ENCODE peak calls at places on chromosomes 12 and 14, in seven cellular contexts. K is tibial artery; U is astrocyte of the spinal cord; W is neural crest cell; L is activated CD4-positive, alpha-beta T cell treated with anti-CD3 and anti-CD28 coated beads, Interleukin-2, amount 50 U/mL, for 4 hours; Z is fibroblast of the conjunctiva; S is activated naive CD8-positive, alpha-beta T cell treated with anti-CD3 and anti-CD28 coated beads, Interleukin-2, amount 50 U/mL, for 24 hours. M is an unnamed sample.

GRCh38 chr12:67082221-67082620 is 186.9 kb upstream of the CAND1 start:
- DNase-seq in Z (no peak), U (no peak), S (no peak), K (no peak), W (no peak), L (no peak), M (no peak)

GRCh38 chr14:71713061-71713850 is 219.0 kb upstream of the RGS6 start:
- DNase-seq in K (no peak), Z (no peak), U (peak; percentile 49), W (peak; percentile 4), S (no peak), L (no peak), M (no peak)

GRCh38 chr12:131616316-131617098 is 94.4 kb upstream of the SFSWAP start:
- DNase-seq in S (no peak), L (no peak), K (no peak), Z (no peak), U (no peak), W (no peak), M (no peak)

GRCh38 chr12:31245822-31246469 is 80.0 kb downstream of the SINHCAF start:
- DNase-seq in W (no peak), U (no peak), L (no peak), K (no peak), S (no peak), Z (no peak), M (no peak)

GRCh38 chr14:75837151-75837787 is 144.5 kb downstream of the TGFB3 start:
- DNase-seq in K (no peak), U (no peak), W (no peak), S (no peak), Z (no peak), L (no peak), M (no peak)

GRCh38 chr12:34597548-34598351 is 575.5 kb downstream of the ALG10 start:
- DNase-seq in L (no peak), K (no peak), Z (no peak), S (no peak), U (no peak), W (no peak), M (no peak)

GRCh38 chr12:20946732-20947131 is 136.2 kb downstream of the SLCO1B3 start:
- DNase-seq in U (peak; percentile 29), W (peak; percentile 35), K (no peak), Z (no peak), S (peak; percentile 4), L (no peak), M (no peak)

GRCh38 chr12:71967176-71967575 is 28.5 kb downstream of the TPH2 start:
- DNase-seq in K (no peak), Z (no peak), L (no peak), U (no peak), S (no peak), W (no peak), M (no peak)

GRCh38 chr12:131830335-131831020 is 2.3 kb downstream of the MMP17 start:
- DNase-seq in K (peak; percentile 71), L (no peak), W (peak; percentile 76), U (peak; percentile 78), Z (peak; percentile 70), S (peak; percentile 43), M (peak; percentile 80)

GRCh38 chr14:49732896-49733295 is 35.1 kb upstream of the KLHDC2 start:
- DNase-seq in S (no peak), K (no peak), L (no peak), U (no peak), Z (no peak), W (no peak), M (no peak)

GRCh38 chr12:110531741-110532333 is 29.7 kb downstream of the RAD9B start:
- DNase-seq in L (no peak), U (peak; percentile 77), Z (no peak), S (no peak), W (no peak), K (no peak), M (no peak)

GRCh38 chr14:56590535-56590951 is 10.9 kb downstream of the TMEM260 start:
- DNase-seq in K (no peak), Z (no peak), W (peak; percentile 3), S (no peak), U (no peak), L (no peak), M (no peak)

GRCh38 chr12:98464155-98464554 is 51.2 kb upstream of the TMPO start:
- DNase-seq in U (no peak), S (no peak), K (no peak), L (no peak), W (no peak), Z (no peak), M (no peak)

GRCh38 chr12:67558775-67559174 is 89.8 kb upstream of the DYRK2 start:
- DNase-seq in U (no peak), S (no peak), W (no peak), K (no peak), Z (no peak), L (no peak), M (no peak)

GRCh38 chr14:102028733-102029132 is 58.1 kb downstream of the HSP90AA1 start:
- DNase-seq in W (no peak), S (no peak), K (no peak), Z (peak; percentile 35), U (peak; percentile 83), L (no peak), M (no peak)

GRCh38 chr12:93379432-93380308 is 1.9 kb downstream of the NUDT4 start:
- DNase-seq in L (no peak), U (peak; percentile 39), W (no peak), S (no peak), K (no peak), Z (no peak), M (no peak)

GRCh38 chr12:96352161-96352835 is 47.9 kb downstream of the CDK17 start:
- DNase-seq in Z (no peak), W (no peak), K (no peak), L (no peak), U (no peak), S (no peak), M (no peak)

GRCh38 chr14:95227279-95227860 is 70.0 kb upstream of the DICER1 start:
- DNase-seq in L (no peak), Z (no peak), W (no peak), U (peak; percentile 85), K (no peak), S (no peak), M (peak; percentile 43)

GRCh38 chr12:43291516-43291915 is 260.5 kb downstream of the ADAMTS20 start:
- DNase-seq in S (no peak), U (peak; percentile 81), K (no peak), Z (no peak), W (no peak), L (no peak), M (no peak)

GRCh38 chr14:101072531-101072930 is 169.0 kb upstream of the RTL1 start:
- DNase-seq in Z (no peak), L (no peak), W (no peak), S (no peak), U (peak; percentile 52), K (peak; percentile 7), M (no peak)

GRCh38 chr14:88463318-88463717 is 77.9 kb downstream of the SPATA7 start:
- DNase-seq in S (peak; percentile 2), K (no peak), W (peak; percentile 12), Z (no peak), L (no peak), U (no peak), M (peak; percentile 18)

GRCh38 chr14:56733396-56733795 is 76.9 kb downstream of the OTX2 start:
- DNase-seq in L (no peak), K (no peak), W (no peak), Z (no peak), U (no peak), S (no peak), M (no peak)

GRCh38 chr12:109741286-109741969 is 27.8 kb downstream of the FAM222A start:
- DNase-seq in Z (no peak), U (no peak), S (no peak), K (peak; percentile 11), W (no peak), L (no peak), M (no peak)

M was measured in NCI-H345.